ENCODE peak calls at places on chromosomes 6 and 20, in four cellular contexts. J, R, E and U are unnamed samples.
A peak's percentile ranks its signal among the peaks of the same experiment; 100 is the strongest.

GRCh38 chr6:101391772-101392560 is 1.5 kb upstream of the GRIK2 start:
- DNase-seq in R (peak; percentile 40), E (no peak), J (peak; percentile 37), U (peak; percentile 46)

GRCh38 chr6:89032599-89032998 is 48.0 kb upstream of the PNRC1 start:
- DNase-seq in E (no peak), J (no peak), R (no peak), U (no peak)

GRCh38 chr6:3644613-3645012 is 106.9 kb downstream of the PXDC1 start:
- DNase-seq in E (no peak), J (no peak), R (no peak), U (no peak)

GRCh38 chr6:21559238-21559637 is 34.3 kb upstream of the SOX4 start:
- DNase-seq in J (no peak), E (no peak), R (no peak), U (no peak)

GRCh38 chr6:156169361-156169760 is 607.8 kb upstream of the ARID1B start:
- DNase-seq in R (no peak), J (no peak), E (no peak), U (no peak)

GRCh38 chr20:43914697-43915208 is at the start of gene TOX2:
- DNase-seq in J (no peak), E (peak; percentile 40), R (peak; percentile 83), U (peak; percentile 87)

GRCh38 chr6:42777126-42777822 is 4.6 kb upstream of the BICRAL start:
- DNase-seq in R (no peak), E (no peak), J (no peak), U (peak; percentile 67)

GRCh38 chr6:106609699-106610098 is 19.6 kb downstream of the RTN4IP1 start:
- DNase-seq in J (no peak), R (peak; percentile 32), E (no peak), U (no peak)

GRCh38 chr6:31660224-31660997 is at the start of gene C6orf47:
- DNase-seq in E (peak; percentile 62), R (peak; percentile 94), J (peak; percentile 45), U (peak; percentile 93)

GRCh38 chr6:15987569-15987968 is 141.3 kb upstream of the MYLIP start:
- DNase-seq in R (no peak), J (no peak), E (no peak), U (no peak)

GRCh38 chr20:18702736-18703135 is 110.8 kb upstream of the SCP2D1 start:
- DNase-seq in R (no peak), E (no peak), J (peak; percentile 35), U (peak; percentile 12)